ENCODE peak calls at places on chromosomes 12 and 14, in four cellular contexts. One of them, this sample, is unnamed.

GRCh38 chr12:6582196-6582595 is 14.1 kb upstream of the NOP2 start:
- DNase-seq in choroid plexus epithelial cell: no peak
- DNase-seq in iris pigment epithelial cell: no peak
- DNase-seq in skeletal muscle cell: no peak
- DNase-seq in this sample: no peak

GRCh38 chr14:54106802-54107377 is 150.3 kb upstream of the BMP4 start:
- DNase-seq in choroid plexus epithelial cell: no peak
- DNase-seq in iris pigment epithelial cell: no peak
- DNase-seq in skeletal muscle cell: no peak
- DNase-seq in this sample: peak; percentile 84

GRCh38 chr14:104789752-104790743 is 5.5 kb downstream of the AKT1 start:
- DNase-seq in choroid plexus epithelial cell: no peak
- DNase-seq in iris pigment epithelial cell: no peak
- DNase-seq in skeletal muscle cell: no peak
- DNase-seq in this sample: no peak

GRCh38 chr14:79254069-79254775 is 957.1 kb downstream of the DIO2 start:
- DNase-seq in choroid plexus epithelial cell: peak; percentile 84
- DNase-seq in iris pigment epithelial cell: peak; percentile 52
- DNase-seq in skeletal muscle cell: peak; percentile 11
- DNase-seq in this sample: peak; percentile 75

GRCh38 chr12:70120970-70121369 is 122.3 kb upstream of the CNOT2 start:
- DNase-seq in choroid plexus epithelial cell: no peak
- DNase-seq in iris pigment epithelial cell: no peak
- DNase-seq in skeletal muscle cell: no peak
- DNase-seq in this sample: no peak

GRCh38 chr12:49843871-49844437 is 1.0 kb upstream of the BCDIN3D start:
- DNase-seq in choroid plexus epithelial cell: no peak
- DNase-seq in iris pigment epithelial cell: no peak
- DNase-seq in skeletal muscle cell: no peak
- DNase-seq in this sample: no peak

GRCh38 chr14:61566537-61567225 is 128.6 kb upstream of the HIF1A start:
- DNase-seq in choroid plexus epithelial cell: peak; percentile 83
- DNase-seq in iris pigment epithelial cell: peak; percentile 86
- DNase-seq in skeletal muscle cell: no peak
- DNase-seq in this sample: peak; percentile 67

GRCh38 chr14:33781267-33781666 is 169.6 kb downstream of the EGLN3 start:
- DNase-seq in choroid plexus epithelial cell: no peak
- DNase-seq in iris pigment epithelial cell: peak; percentile 29
- DNase-seq in skeletal muscle cell: no peak
- DNase-seq in this sample: peak; percentile 42

GRCh38 chr12:1272132-1272531 is 281.1 kb downstream of the ERC1 start:
- DNase-seq in choroid plexus epithelial cell: no peak
- DNase-seq in iris pigment epithelial cell: no peak
- DNase-seq in skeletal muscle cell: no peak
- DNase-seq in this sample: peak; percentile 25

GRCh38 chr14:105260826-105261438 is 12.6 kb downstream of the BTBD6 start:
- DNase-seq in choroid plexus epithelial cell: no peak
- DNase-seq in iris pigment epithelial cell: no peak
- DNase-seq in skeletal muscle cell: no peak
- DNase-seq in this sample: no peak

GRCh38 chr12:53320352-53321195 is 836 bp downstream of the AAAS start:
- DNase-seq in choroid plexus epithelial cell: peak; percentile 56
- DNase-seq in iris pigment epithelial cell: no peak
- DNase-seq in skeletal muscle cell: no peak
- DNase-seq in this sample: no peak

GRCh38 chr12:51792417-51792816 is 56.1 kb downstream of the FIGNL2 start:
- DNase-seq in choroid plexus epithelial cell: no peak
- DNase-seq in iris pigment epithelial cell: no peak
- DNase-seq in skeletal muscle cell: no peak
- DNase-seq in this sample: no peak

GRCh38 chr14:98926802-98927201 is 345.2 kb downstream of the BCL11B start:
- DNase-seq in choroid plexus epithelial cell: no peak
- DNase-seq in iris pigment epithelial cell: no peak
- DNase-seq in skeletal muscle cell: no peak
- DNase-seq in this sample: peak; percentile 72

GRCh38 chr12:85804663-85805062 is 31.5 kb downstream of the RASSF9 start:
- DNase-seq in choroid plexus epithelial cell: peak; percentile 60
- DNase-seq in iris pigment epithelial cell: peak; percentile 82
- DNase-seq in skeletal muscle cell: no peak
- DNase-seq in this sample: peak; percentile 87

GRCh38 chr12:78149459-78149858 is 318.8 kb downstream of the NAV3 start:
- DNase-seq in choroid plexus epithelial cell: peak; percentile 42
- DNase-seq in iris pigment epithelial cell: peak; percentile 20
- DNase-seq in skeletal muscle cell: no peak
- DNase-seq in this sample: peak; percentile 5

GRCh38 chr12:54028324-54029201 is at the start of gene HOXC6:
- DNase-seq in choroid plexus epithelial cell: no peak
- DNase-seq in iris pigment epithelial cell: peak; percentile 42
- DNase-seq in skeletal muscle cell: peak; percentile 53
- DNase-seq in this sample: no peak

GRCh38 chr14:68089146-68089715 is 269.7 kb downstream of the RAD51B start:
- DNase-seq in choroid plexus epithelial cell: peak; percentile 86
- DNase-seq in iris pigment epithelial cell: peak; percentile 62
- DNase-seq in skeletal muscle cell: peak; percentile 62
- DNase-seq in this sample: peak; percentile 89

GRCh38 chr14:49992901-49993335 is 100.0 kb downstream of the ARF6 start:
- DNase-seq in choroid plexus epithelial cell: peak; percentile 72
- DNase-seq in iris pigment epithelial cell: peak; percentile 71
- DNase-seq in skeletal muscle cell: peak; percentile 35
- DNase-seq in this sample: no peak

GRCh38 chr12:53062011-53062961 is 12.4 kb downstream of the TNS2 start:
- DNase-seq in choroid plexus epithelial cell: no peak
- DNase-seq in iris pigment epithelial cell: no peak
- DNase-seq in skeletal muscle cell: no peak
- DNase-seq in this sample: peak; percentile 4

GRCh38 chr12:57746025-57746424 is 1.2 kb downstream of the TSPAN31 start:
- DNase-seq in choroid plexus epithelial cell: no peak
- DNase-seq in iris pigment epithelial cell: no peak
- DNase-seq in skeletal muscle cell: no peak
- DNase-seq in this sample: no peak